ENCODE peak calls at places on chromosomes 1 and 21, in six cellular contexts. One of them, this sample, is unnamed.

GRCh38 chr1:63330331-63330916 is 8.1 kb downstream of the FOXD3 start:
- DNase-seq in activated CD4-positive, CD25-positive, alpha-beta regulatory T cell: no peak
- DNase-seq in NCI-H1694: no peak
- DNase-seq in Calu3: no peak
- DNase-seq in HuH-7.5: no peak
- DNase-seq in T-helper 1 cell: no peak
- DNase-seq in this sample: no peak

GRCh38 chr1:44489481-44489880 is 84.4 kb downstream of the RNF220 start:
- DNase-seq in activated CD4-positive, CD25-positive, alpha-beta regulatory T cell: no peak
- DNase-seq in NCI-H1694: no peak
- DNase-seq in Calu3: no peak
- DNase-seq in HuH-7.5: no peak
- DNase-seq in T-helper 1 cell: no peak
- DNase-seq in this sample: no peak

GRCh38 chr1:201020040-201020591 is 3.4 kb downstream of the KIF21B start:
- DNase-seq in activated CD4-positive, CD25-positive, alpha-beta regulatory T cell: no peak
- DNase-seq in NCI-H1694: no peak
- DNase-seq in Calu3: no peak
- DNase-seq in HuH-7.5: peak
- DNase-seq in T-helper 1 cell: no peak
- DNase-seq in this sample: peak

GRCh38 chr1:13450204-13450603 is 40.0 kb downstream of the PRAMEF20 start:
- DNase-seq in activated CD4-positive, CD25-positive, alpha-beta regulatory T cell: no peak
- DNase-seq in NCI-H1694: no peak
- DNase-seq in Calu3: no peak
- DNase-seq in HuH-7.5: no peak
- DNase-seq in T-helper 1 cell: no peak
- DNase-seq in this sample: no peak

GRCh38 chr1:240571782-240572181 is 40.2 kb downstream of the GREM2 start:
- DNase-seq in activated CD4-positive, CD25-positive, alpha-beta regulatory T cell: no peak
- DNase-seq in NCI-H1694: no peak
- DNase-seq in Calu3: no peak
- DNase-seq in HuH-7.5: no peak
- DNase-seq in T-helper 1 cell: no peak
- DNase-seq in this sample: no peak

GRCh38 chr1:147676306-147677085 is 6.2 kb upstream of the ACP6 start:
- DNase-seq in activated CD4-positive, CD25-positive, alpha-beta regulatory T cell: no peak
- DNase-seq in NCI-H1694: no peak
- DNase-seq in Calu3: peak
- DNase-seq in HuH-7.5: no peak
- DNase-seq in T-helper 1 cell: no peak
- DNase-seq in this sample: no peak

GRCh38 chr1:197917813-197918646 is 858 bp downstream of the LHX9 start:
- DNase-seq in activated CD4-positive, CD25-positive, alpha-beta regulatory T cell: no peak
- DNase-seq in NCI-H1694: no peak
- DNase-seq in Calu3: no peak
- DNase-seq in HuH-7.5: no peak
- DNase-seq in T-helper 1 cell: no peak
- DNase-seq in this sample: no peak

GRCh38 chr1:24850353-24850905 is 79.6 kb downstream of the RUNX3 start:
- DNase-seq in activated CD4-positive, CD25-positive, alpha-beta regulatory T cell: no peak
- DNase-seq in NCI-H1694: no peak
- DNase-seq in Calu3: no peak
- DNase-seq in HuH-7.5: no peak
- DNase-seq in T-helper 1 cell: no peak
- DNase-seq in this sample: no peak

GRCh38 chr21:36255650-36256047 is 64.3 kb upstream of the MORC3 start:
- DNase-seq in activated CD4-positive, CD25-positive, alpha-beta regulatory T cell: no peak
- DNase-seq in NCI-H1694: no peak
- DNase-seq in Calu3: no peak
- DNase-seq in HuH-7.5: no peak
- DNase-seq in T-helper 1 cell: no peak
- DNase-seq in this sample: no peak

GRCh38 chr1:16717174-16718108 is 22.9 kb upstream of the RNU1-4 start:
- DNase-seq in activated CD4-positive, CD25-positive, alpha-beta regulatory T cell: no peak
- DNase-seq in NCI-H1694: no peak
- DNase-seq in Calu3: no peak
- DNase-seq in HuH-7.5: peak
- DNase-seq in T-helper 1 cell: peak
- DNase-seq in this sample: no peak

GRCh38 chr1:226738995-226739695 is at the start of gene ITPKB:
- DNase-seq in activated CD4-positive, CD25-positive, alpha-beta regulatory T cell: no peak
- DNase-seq in NCI-H1694: no peak
- DNase-seq in Calu3: peak
- DNase-seq in HuH-7.5: no peak
- DNase-seq in T-helper 1 cell: peak
- DNase-seq in this sample: peak